ENCODE peak calls at places on chromosomes 6 and 20, in six cellular contexts. K is psoas muscle, D is A549, Z is tibial artery, Y is cardiac muscle cell, G is mammary epithelial cell. O is an unnamed sample. For H3K9me3, the result is how much of the 10 kb centered on the place peaks cover.

GRCh38 chr20:22248052-22248667 is 336.2 kb downstream of the FOXA2 start:
- DNase-seq in K (no peak), D (peak), Z (no peak), Y (peak), G (no peak), O (no peak)

GRCh38 chr6:116111552-116112528 is 11.2 kb downstream of the NT5DC1 start:
- DNase-seq in K (no peak), D (peak), Z (no peak), Y (peak), G (peak), O (no peak)

GRCh38 chr6:11675610-11676009 is 103.0 kb downstream of the ADTRP start:
- DNase-seq in K (no peak), D (no peak), Z (no peak), Y (no peak), G (peak), O (no peak)

GRCh38 chr6:35048031-35048613 is 93.0 kb downstream of the TCP11 start:
- DNase-seq in K (no peak), D (no peak), Z (peak), Y (peak), G (no peak), O (no peak)

GRCh38 chr20:675453-676314 is at the start of gene SCRT2:
- DNase-seq in K (peak), D (peak), Z (peak), Y (peak), G (peak), O (peak)

GRCh38 chr6:24052632-24053031 is 73.4 kb upstream of the NRSN1 start:
- DNase-seq in K (no peak), D (no peak), Z (no peak), Y (no peak), G (no peak), O (no peak)

GRCh38 chr6:157094038-157094437 is 229.3 kb downstream of the TMEM242 start:
- DNase-seq in K (no peak), D (no peak), Z (no peak), Y (no peak), G (no peak), O (no peak)

GRCh38 chr6:71082033-71082620 is 125.3 kb upstream of the B3GAT2 start:
- DNase-seq in K (no peak), D (no peak), Z (no peak), Y (no peak), G (no peak), O (no peak)

GRCh38 chr20:57211949-57212889 is 54.2 kb downstream of the BMP7 start:
- DNase-seq in K (peak), D (peak), Z (peak), Y (peak), G (peak), O (peak)

GRCh38 chr6:111490067-111490466 is 7.0 kb upstream of the REV3L start:
- DNase-seq in K (no peak), D (no peak), Z (no peak), Y (no peak), G (no peak), O (no peak)

DNA sequence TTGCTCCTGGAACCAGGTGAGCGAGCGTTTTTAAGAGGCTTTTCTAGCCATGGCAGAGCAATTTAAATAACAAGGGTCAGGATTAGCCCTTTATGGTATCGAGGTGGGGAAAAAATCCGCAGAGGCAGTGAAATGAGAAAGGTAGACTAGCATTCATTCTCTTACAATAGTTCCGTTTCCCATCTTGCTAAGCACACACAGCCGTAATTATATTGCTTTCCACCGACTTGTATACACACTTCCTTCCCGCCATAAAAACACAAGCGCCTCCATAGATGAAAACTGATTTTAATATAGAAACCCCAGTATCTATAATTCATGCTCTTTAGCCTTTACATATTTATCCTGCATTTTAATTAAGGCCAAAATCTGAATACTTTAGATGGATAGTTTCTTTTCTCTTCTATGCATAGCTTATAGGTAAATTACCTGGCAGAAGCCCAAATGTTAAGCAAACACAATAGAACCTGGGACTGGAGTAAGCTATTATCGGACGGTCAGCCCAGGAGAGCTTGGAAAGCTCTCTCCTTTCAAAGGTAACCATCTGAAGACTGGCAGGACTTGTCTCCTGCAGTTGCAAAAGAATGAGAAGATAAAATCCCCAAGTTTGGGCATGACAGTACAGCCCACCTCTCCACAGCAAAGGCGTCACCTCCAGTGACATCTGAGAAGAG is 90.9 kb upstream of the MC3R start:
- DNase-seq in K (no peak), D (no peak), Z (no peak), Y (no peak), G (no peak), O (no peak)
- H3K9me3 ChIP-seq in K (under half), D (under half), Z (under half), Y (under half), G (under half), O (under half)

GRCh38 chr6:148329568-148330299 is 12.9 kb upstream of the SASH1 start:
- DNase-seq in K (no peak), D (no peak), Z (no peak), Y (no peak), G (peak), O (no peak)

GRCh38 chr6:148325316-148326068 is 17.1 kb upstream of the SASH1 start:
- DNase-seq in K (no peak), D (no peak), Z (no peak), Y (no peak), G (no peak), O (no peak)

GRCh38 chr6:148332088-148332487 is 10.6 kb upstream of the SASH1 start:
- DNase-seq in K (no peak), D (no peak), Z (no peak), Y (no peak), G (peak), O (no peak)

GRCh38 chr6:148324297-148325007 is 18.2 kb upstream of the SASH1 start:
- DNase-seq in K (no peak), D (no peak), Z (no peak), Y (no peak), G (no peak), O (no peak)

GRCh38 chr6:148328876-148329567 is 13.6 kb upstream of the SASH1 start:
- DNase-seq in K (no peak), D (no peak), Z (no peak), Y (no peak), G (no peak), O (no peak)
- H3K27ac ChIP-seq in K (no peak), D (no peak), Z (peak), Y (no peak), G (no peak), O (peak)

DNA sequence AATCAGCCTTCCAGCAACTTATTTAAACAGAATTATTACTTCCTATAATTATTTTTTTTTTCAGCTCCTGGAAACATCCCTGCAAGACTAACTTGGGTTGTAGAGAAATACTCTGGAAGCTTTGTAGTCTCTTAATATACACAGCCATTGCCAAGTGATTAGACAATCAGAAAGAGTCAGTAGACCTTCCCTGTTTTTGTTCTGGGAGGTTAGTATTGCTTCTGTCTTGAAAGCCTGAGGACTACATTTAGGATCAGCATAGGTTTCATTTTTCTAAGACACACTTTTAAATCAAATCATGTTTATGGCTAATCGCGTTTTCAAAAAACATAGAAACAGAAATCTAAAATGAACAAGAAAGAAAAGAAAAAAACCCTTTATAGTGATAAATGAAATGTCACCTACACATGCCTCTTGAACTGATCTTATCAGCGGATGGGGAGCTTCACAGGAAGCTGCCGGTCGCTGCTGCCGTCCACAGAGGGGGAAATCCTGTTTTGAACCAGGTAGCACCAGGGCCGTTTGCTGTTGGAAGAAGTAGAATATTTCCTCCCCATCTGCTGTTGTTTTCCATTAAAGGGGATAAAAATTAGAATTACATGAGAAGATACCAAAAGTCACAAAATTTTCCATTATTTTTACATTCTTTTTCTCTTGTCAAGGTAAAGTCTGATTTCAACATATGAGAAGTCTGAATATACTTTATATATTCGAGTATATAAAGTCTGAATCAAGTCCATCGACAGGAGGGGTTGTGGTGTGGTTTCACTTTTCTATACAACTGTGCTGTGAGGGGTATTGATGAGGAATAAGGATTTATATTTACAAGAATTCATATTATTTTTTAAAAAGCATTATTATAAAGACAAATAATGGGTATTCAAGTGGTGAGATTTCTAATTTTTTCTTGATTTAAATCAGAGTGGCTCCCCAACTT is 94.6 kb downstream of the ARMC2 start:
- DNase-seq in K (no peak), D (no peak), Z (no peak), Y (no peak), G (no peak), O (no peak)
- H3K4me3 ChIP-seq in K (no peak), D (no peak), Z (no peak), Y (no peak), G (no peak), O (no peak)

GRCh38 chr6:67886840-67887292 is 748.2 kb upstream of the ADGRB3 start:
- DNase-seq in K (no peak), D (no peak), Z (no peak), Y (no peak), G (no peak), O (no peak)

GRCh38 chr6:67887747-67888545 is 747.1 kb upstream of the ADGRB3 start:
- DNase-seq in K (no peak), D (no peak), Z (no peak), Y (no peak), G (no peak), O (no peak)

GRCh38 chr6:67888546-67888885 is 746.6 kb upstream of the ADGRB3 start:
- DNase-seq in K (no peak), D (no peak), Z (no peak), Y (no peak), G (no peak), O (no peak)

GRCh38 chr6:67886036-67886707 is 748.9 kb upstream of the ADGRB3 start:
- DNase-seq in K (no peak), D (no peak), Z (no peak), Y (no peak), G (no peak), O (no peak)

GRCh38 chr6:67887419-67887746 is 747.7 kb upstream of the ADGRB3 start:
- DNase-seq in K (no peak), D (no peak), Z (no peak), Y (no peak), G (no peak), O (no peak)
- H3K9me3 ChIP-seq in K (under half), D (under half), Z (under half), Y (under half), G (under half), O (under half)

GRCh38 chr20:15676815-15677214 is 896.4 kb downstream of the KIF16B start:
- DNase-seq in K (no peak), D (no peak), Z (no peak), Y (no peak), G (no peak), O (no peak)

DNA sequence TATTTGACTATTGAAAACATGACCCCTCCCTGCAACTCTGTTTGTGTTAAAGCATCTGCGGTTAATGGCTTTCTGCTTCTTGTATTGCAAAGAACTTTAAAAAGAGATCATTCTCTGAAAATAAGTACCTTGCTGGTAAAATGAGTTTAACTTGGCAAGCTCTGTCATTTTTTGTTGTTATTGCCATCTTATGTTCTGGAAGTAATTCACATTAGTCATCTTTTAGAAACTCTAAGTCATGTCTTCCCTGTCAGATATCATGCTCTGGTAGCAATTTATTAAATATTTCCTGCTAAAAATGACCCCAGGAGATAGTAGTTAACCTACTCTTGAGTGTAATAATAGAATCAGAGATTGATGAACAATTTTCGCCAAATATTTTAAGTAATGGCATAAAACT is 890.6 kb downstream of the KIF16B start:
- DNase-seq in K (no peak), D (no peak), Z (no peak), Y (no peak), G (no peak), O (no peak)
- H3K27ac ChIP-seq in K (no peak), D (no peak), Z (no peak), Y (no peak), G (no peak), O (no peak)

DNA sequence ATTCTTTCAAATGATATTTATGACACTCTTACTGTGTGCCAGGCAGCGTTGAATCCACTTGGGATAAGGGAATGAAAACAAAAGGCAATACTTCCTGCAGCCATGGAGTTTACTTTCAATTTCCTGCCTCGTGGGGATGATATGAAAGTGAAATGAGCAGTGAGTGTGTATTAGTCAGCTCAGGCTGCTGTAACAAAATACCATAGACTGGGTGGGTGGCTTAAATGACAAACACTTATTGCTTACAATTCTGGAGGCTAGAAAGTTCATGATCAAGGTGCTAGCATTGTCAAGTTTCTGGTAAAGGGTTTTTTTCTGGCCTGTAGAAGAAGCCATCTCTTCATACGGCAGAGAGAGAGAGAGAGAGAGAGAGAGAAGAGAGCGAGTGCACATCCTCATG is 41.7 kb downstream of the TSHZ2 start:
- DNase-seq in K (no peak), D (no peak), Z (no peak), Y (no peak), G (no peak), O (no peak)
- H3K4me3 ChIP-seq in K (no peak), D (no peak), Z (no peak), Y (no peak), G (no peak), O (no peak)

GRCh38 chr20:55855052-55855451 is 150.3 kb downstream of the CBLN4 start:
- DNase-seq in K (no peak), D (no peak), Z (no peak), Y (no peak), G (no peak), O (no peak)
- H3K9me3 ChIP-seq in K (under half), D (under half), Z (under half), Y (under half), G (under half), O (under half)

GRCh38 chr6:153843420-153843819 is 195.6 kb upstream of the OPRM1 start:
- DNase-seq in K (no peak), D (no peak), Z (no peak), Y (no peak), G (no peak), O (no peak)

GRCh38 chr6:153839992-153840603 is 198.9 kb upstream of the OPRM1 start:
- DNase-seq in K (no peak), D (no peak), Z (no peak), Y (no peak), G (no peak), O (no peak)

DNA sequence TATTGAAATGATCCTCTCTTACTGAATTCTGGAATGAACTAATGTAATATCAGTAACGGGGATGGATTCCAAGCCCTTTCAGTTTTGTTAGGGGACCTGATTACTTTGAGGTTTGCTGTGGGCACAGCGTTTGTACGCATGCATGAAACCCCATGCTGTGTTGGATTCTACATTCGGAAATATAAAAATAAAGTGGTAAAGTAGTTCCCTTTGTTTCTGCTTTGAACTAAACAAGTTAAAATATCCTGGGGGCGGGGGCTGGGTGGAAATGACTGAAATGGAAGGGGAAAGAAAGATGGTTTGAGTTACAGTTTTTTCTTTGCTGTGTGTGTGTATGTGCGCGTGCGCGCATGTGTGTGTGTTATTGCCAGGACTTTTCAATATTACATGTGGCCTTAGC is 196.5 kb upstream of the OPRM1 start:
- DNase-seq in K (no peak), D (no peak), Z (no peak), Y (no peak), G (no peak), O (no peak)
- H3K27ac ChIP-seq in K (no peak), D (no peak), Z (no peak), Y (no peak), G (no peak), O (no peak)

O was measured in uterus.